ENCODE peak calls at places on chromosomes 2 and 18, in eight cellular contexts. One of them, this sample, is unnamed.
A peak's percentile ranks its signal among the peaks of the same experiment; 100 is the strongest.

GRCh38 chr2:234158812-234159211 is 108.3 kb downstream of the SPP2 start:
- DNase-seq in PC-3: peak; percentile 73
- DNase-seq in colonic mucosa: no peak
- DNase-seq in fibroblast of lung: peak; percentile 77
- DNase-seq in endothelial cell of umbilical vein: no peak
- DNase-seq in IMR-90: peak; percentile 31
- DNase-seq in SK-N-SH: no peak
- DNase-seq in HCT116: no peak
- DNase-seq in this sample: no peak

GRCh38 chr18:13271512-13271911 is 53.0 kb downstream of the LDLRAD4 start:
- DNase-seq in fibroblast of lung: no peak
- DNase-seq in colonic mucosa: no peak
- DNase-seq in SK-N-SH: no peak
- DNase-seq in IMR-90: no peak
- DNase-seq in PC-3: no peak
- DNase-seq in endothelial cell of umbilical vein: no peak
- DNase-seq in HCT116: no peak
- DNase-seq in this sample: peak; percentile 35

GRCh38 chr2:69222984-69223658 is 163.9 kb downstream of the GFPT1 start:
- DNase-seq in IMR-90: peak; percentile 55
- DNase-seq in SK-N-SH: no peak
- DNase-seq in endothelial cell of umbilical vein: peak; percentile 58
- DNase-seq in colonic mucosa: peak; percentile 35
- DNase-seq in PC-3: no peak
- DNase-seq in fibroblast of lung: peak; percentile 43
- DNase-seq in HCT116: no peak
- DNase-seq in this sample: no peak

GRCh38 chr2:136828162-136828561 is 62.8 kb downstream of the THSD7B start:
- DNase-seq in PC-3: no peak
- DNase-seq in colonic mucosa: no peak
- DNase-seq in SK-N-SH: no peak
- DNase-seq in HCT116: no peak
- DNase-seq in fibroblast of lung: no peak
- DNase-seq in IMR-90: no peak
- DNase-seq in endothelial cell of umbilical vein: no peak
- DNase-seq in this sample: no peak

GRCh38 chr2:1227289-1227900 is 185.9 kb upstream of the TPO start:
- DNase-seq in fibroblast of lung: no peak
- DNase-seq in SK-N-SH: no peak
- DNase-seq in colonic mucosa: no peak
- DNase-seq in PC-3: no peak
- DNase-seq in endothelial cell of umbilical vein: no peak
- DNase-seq in HCT116: no peak
- DNase-seq in IMR-90: no peak
- DNase-seq in this sample: no peak

GRCh38 chr2:180456811-180457210 is 449.7 kb upstream of the CWC22 start:
- DNase-seq in IMR-90: no peak
- DNase-seq in endothelial cell of umbilical vein: no peak
- DNase-seq in HCT116: no peak
- DNase-seq in fibroblast of lung: no peak
- DNase-seq in SK-N-SH: no peak
- DNase-seq in colonic mucosa: no peak
- DNase-seq in PC-3: no peak
- DNase-seq in this sample: no peak

GRCh38 chr2:34096552-34097171 is 497.6 kb upstream of the FAM98A start:
- DNase-seq in SK-N-SH: peak; percentile 36
- DNase-seq in HCT116: peak; percentile 32
- DNase-seq in IMR-90: peak; percentile 56
- DNase-seq in colonic mucosa: peak; percentile 59
- DNase-seq in PC-3: peak; percentile 84
- DNase-seq in fibroblast of lung: peak; percentile 51
- DNase-seq in endothelial cell of umbilical vein: peak; percentile 74
- DNase-seq in this sample: peak; percentile 83

GRCh38 chr18:50193796-50194622 is 938 bp downstream of the MYO5B start:
- DNase-seq in colonic mucosa: peak; percentile 55
- DNase-seq in fibroblast of lung: no peak
- DNase-seq in endothelial cell of umbilical vein: no peak
- DNase-seq in SK-N-SH: no peak
- DNase-seq in HCT116: no peak
- DNase-seq in IMR-90: no peak
- DNase-seq in PC-3: peak; percentile 1
- DNase-seq in this sample: peak; percentile 64

GRCh38 chr2:195490304-195490703 is 166.7 kb upstream of the SLC39A10 start:
- DNase-seq in colonic mucosa: no peak
- DNase-seq in PC-3: no peak
- DNase-seq in endothelial cell of umbilical vein: no peak
- DNase-seq in HCT116: no peak
- DNase-seq in IMR-90: no peak
- DNase-seq in fibroblast of lung: no peak
- DNase-seq in SK-N-SH: no peak
- DNase-seq in this sample: no peak

GRCh38 chr2:234494361-234495075 is 2.4 kb downstream of the ARL4C start:
- DNase-seq in fibroblast of lung: peak; percentile 85
- DNase-seq in IMR-90: peak; percentile 66
- DNase-seq in SK-N-SH: no peak
- DNase-seq in colonic mucosa: no peak
- DNase-seq in HCT116: no peak
- DNase-seq in PC-3: peak; percentile 49
- DNase-seq in endothelial cell of umbilical vein: peak; percentile 46
- DNase-seq in this sample: peak; percentile 56

GRCh38 chr2:151886235-151886634 is 58.0 kb upstream of the ARL5A start:
- DNase-seq in HCT116: no peak
- DNase-seq in IMR-90: no peak
- DNase-seq in SK-N-SH: no peak
- DNase-seq in PC-3: peak; percentile 49
- DNase-seq in colonic mucosa: no peak
- DNase-seq in fibroblast of lung: no peak
- DNase-seq in endothelial cell of umbilical vein: peak; percentile 90
- DNase-seq in this sample: no peak

GRCh38 chr18:9951022-9951859 is 37.4 kb downstream of the VAPA start:
- DNase-seq in PC-3: peak; percentile 61
- DNase-seq in IMR-90: peak; percentile 79
- DNase-seq in endothelial cell of umbilical vein: peak; percentile 75
- DNase-seq in colonic mucosa: no peak
- DNase-seq in SK-N-SH: peak; percentile 57
- DNase-seq in HCT116: peak; percentile 55
- DNase-seq in fibroblast of lung: peak; percentile 75
- DNase-seq in this sample: peak; percentile 78

GRCh38 chr2:237452846-237453245 is 34.2 kb upstream of the MLPH start:
- DNase-seq in endothelial cell of umbilical vein: no peak
- DNase-seq in colonic mucosa: no peak
- DNase-seq in SK-N-SH: no peak
- DNase-seq in HCT116: no peak
- DNase-seq in fibroblast of lung: no peak
- DNase-seq in PC-3: no peak
- DNase-seq in IMR-90: peak; percentile 71
- DNase-seq in this sample: peak; percentile 7

GRCh38 chr2:229118336-229118735 is 152.8 kb downstream of the PID1 start:
- DNase-seq in IMR-90: no peak
- DNase-seq in fibroblast of lung: peak; percentile 65
- DNase-seq in colonic mucosa: no peak
- DNase-seq in SK-N-SH: no peak
- DNase-seq in endothelial cell of umbilical vein: no peak
- DNase-seq in HCT116: no peak
- DNase-seq in PC-3: no peak
- DNase-seq in this sample: no peak

GRCh38 chr2:239223029-239223329 is 177.8 kb downstream of the HDAC4 start:
- DNase-seq in endothelial cell of umbilical vein: no peak
- DNase-seq in SK-N-SH: no peak
- DNase-seq in fibroblast of lung: no peak
- DNase-seq in PC-3: no peak
- DNase-seq in HCT116: no peak
- DNase-seq in colonic mucosa: no peak
- DNase-seq in IMR-90: peak; percentile 78
- DNase-seq in this sample: no peak

GRCh38 chr2:239223330-239224248 is 177.2 kb downstream of the HDAC4 start:
- DNase-seq in fibroblast of lung: peak; percentile 85
- DNase-seq in PC-3: no peak
- DNase-seq in IMR-90: peak; percentile 53
- DNase-seq in endothelial cell of umbilical vein: no peak
- DNase-seq in SK-N-SH: no peak
- DNase-seq in HCT116: no peak
- DNase-seq in colonic mucosa: peak; percentile 74
- DNase-seq in this sample: no peak

GRCh38 chr2:239220976-239221375 is 179.8 kb downstream of the HDAC4 start:
- DNase-seq in HCT116: no peak
- DNase-seq in SK-N-SH: no peak
- DNase-seq in colonic mucosa: no peak
- DNase-seq in PC-3: no peak
- DNase-seq in fibroblast of lung: no peak
- DNase-seq in endothelial cell of umbilical vein: no peak
- DNase-seq in IMR-90: no peak
- DNase-seq in this sample: no peak

GRCh38 chr2:239222346-239223028 is 178.3 kb downstream of the HDAC4 start:
- DNase-seq in colonic mucosa: no peak
- DNase-seq in endothelial cell of umbilical vein: no peak
- DNase-seq in HCT116: no peak
- DNase-seq in SK-N-SH: no peak
- DNase-seq in PC-3: no peak
- DNase-seq in fibroblast of lung: no peak
- DNase-seq in IMR-90: peak; percentile 47
- DNase-seq in this sample: no peak

GRCh38 chr2:239220363-239220762 is 180.5 kb downstream of the HDAC4 start:
- DNase-seq in PC-3: no peak
- DNase-seq in SK-N-SH: no peak
- DNase-seq in HCT116: no peak
- DNase-seq in IMR-90: no peak
- DNase-seq in fibroblast of lung: no peak
- DNase-seq in endothelial cell of umbilical vein: no peak
- DNase-seq in colonic mucosa: no peak
- DNase-seq in this sample: no peak
- H3K4me1 ChIP-seq in PC-3: no peaks in the 10 kb centered on the region
- H3K4me1 ChIP-seq in SK-N-SH: peaks cover 12% of the 10 kb centered on the region
- H3K4me1 ChIP-seq in HCT116: peaks cover 29% of the 10 kb centered on the region
- H3K4me1 ChIP-seq in IMR-90: peaks cover 31% of the 10 kb centered on the region
- H3K4me1 ChIP-seq in fibroblast of lung: peaks cover 16% of the 10 kb centered on the region
- H3K4me1 ChIP-seq in endothelial cell of umbilical vein: peaks cover 8% of the 10 kb centered on the region
- H3K4me1 ChIP-seq in colonic mucosa: peaks cover 10% of the 10 kb centered on the region
- H3K4me1 ChIP-seq in this sample: no peaks in the 10 kb centered on the region

DNA sequence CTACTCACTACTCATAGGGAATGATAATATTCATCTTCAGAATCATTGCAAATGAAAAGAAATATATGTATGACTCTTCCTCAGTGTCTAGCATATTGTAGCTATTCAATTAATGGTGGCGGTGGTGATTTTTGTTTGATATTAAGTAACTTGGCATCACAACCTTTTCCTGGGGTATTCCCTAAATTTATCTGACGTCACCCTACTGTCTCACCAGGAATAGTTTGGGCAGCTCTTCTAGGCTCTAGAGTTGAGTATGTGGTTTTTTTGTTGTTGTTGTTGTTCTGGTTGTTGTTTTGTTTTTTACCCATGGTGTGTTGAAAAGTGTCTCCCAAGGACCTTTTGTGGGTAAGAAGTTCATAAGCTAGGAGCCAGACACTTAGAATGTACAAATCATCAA is 1320.3 kb upstream of the LRRTM1 start:
- DNase-seq in SK-N-SH: no peak
- DNase-seq in colonic mucosa: no peak
- DNase-seq in PC-3: no peak
- DNase-seq in IMR-90: no peak
- DNase-seq in endothelial cell of umbilical vein: no peak
- DNase-seq in fibroblast of lung: no peak
- DNase-seq in HCT116: no peak
- DNase-seq in this sample: no peak
- H3K9ac ChIP-seq in SK-N-SH: no peak overlapping the region
- H3K9ac ChIP-seq in colonic mucosa: no peak overlapping the region
- H3K9ac ChIP-seq in PC-3: no peak overlapping the region
- H3K9ac ChIP-seq in IMR-90: no peak overlapping the region
- H3K9ac ChIP-seq in endothelial cell of umbilical vein: no peak overlapping the region
- H3K9ac ChIP-seq in fibroblast of lung: no peak overlapping the region
- H3K9ac ChIP-seq in HCT116: no peak overlapping the region
- H3K9ac ChIP-seq in this sample: no peak overlapping the region

GRCh38 chr18:74497778-74498177 is 1.6 kb downstream of the CNDP2 start:
- DNase-seq in fibroblast of lung: no peak
- DNase-seq in SK-N-SH: no peak
- DNase-seq in IMR-90: no peak
- DNase-seq in colonic mucosa: no peak
- DNase-seq in PC-3: no peak
- DNase-seq in endothelial cell of umbilical vein: no peak
- DNase-seq in HCT116: no peak
- DNase-seq in this sample: no peak

GRCh38 chr18:74495581-74496507 is at the start of gene CNDP2:
- DNase-seq in fibroblast of lung: peak; percentile 97
- DNase-seq in PC-3: peak; percentile 99
- DNase-seq in SK-N-SH: peak; percentile 98
- DNase-seq in colonic mucosa: peak; percentile 100
- DNase-seq in HCT116: peak; percentile 96
- DNase-seq in endothelial cell of umbilical vein: peak; percentile 99
- DNase-seq in IMR-90: peak; percentile 98
- DNase-seq in this sample: peak; percentile 100

GRCh38 chr18:74494514-74494913 is 1.6 kb upstream of the CNDP2 start:
- DNase-seq in fibroblast of lung: no peak
- DNase-seq in IMR-90: no peak
- DNase-seq in colonic mucosa: no peak
- DNase-seq in PC-3: no peak
- DNase-seq in HCT116: no peak
- DNase-seq in endothelial cell of umbilical vein: no peak
- DNase-seq in SK-N-SH: no peak
- DNase-seq in this sample: no peak

GRCh38 chr18:74497308-74497640 is 1.1 kb downstream of the CNDP2 start:
- DNase-seq in SK-N-SH: no peak
- DNase-seq in endothelial cell of umbilical vein: no peak
- DNase-seq in colonic mucosa: no peak
- DNase-seq in IMR-90: no peak
- DNase-seq in PC-3: no peak
- DNase-seq in fibroblast of lung: no peak
- DNase-seq in HCT116: no peak
- DNase-seq in this sample: no peak

GRCh38 chr18:74496508-74497307 is 545 bp downstream of the CNDP2 start:
- DNase-seq in endothelial cell of umbilical vein: no peak
- DNase-seq in fibroblast of lung: peak; percentile 57
- DNase-seq in HCT116: peak; percentile 26
- DNase-seq in SK-N-SH: peak; percentile 79
- DNase-seq in colonic mucosa: peak; percentile 72
- DNase-seq in IMR-90: peak; percentile 42
- DNase-seq in PC-3: peak; percentile 39
- DNase-seq in this sample: peak; percentile 83
- TF ChIP-seq CTCF in endothelial cell of umbilical vein: no peak
- TF ChIP-seq CTCF in fibroblast of lung: no peak
- TF ChIP-seq CTCF in HCT116: no peak
- TF ChIP-seq CTCF in SK-N-SH: no peak
- TF ChIP-seq CTCF in colonic mucosa: no peak
- TF ChIP-seq CTCF in IMR-90: no peak
- TF ChIP-seq CTCF in PC-3: no peak
- TF ChIP-seq CTCF in this sample: peak; percentile 52

DNA sequence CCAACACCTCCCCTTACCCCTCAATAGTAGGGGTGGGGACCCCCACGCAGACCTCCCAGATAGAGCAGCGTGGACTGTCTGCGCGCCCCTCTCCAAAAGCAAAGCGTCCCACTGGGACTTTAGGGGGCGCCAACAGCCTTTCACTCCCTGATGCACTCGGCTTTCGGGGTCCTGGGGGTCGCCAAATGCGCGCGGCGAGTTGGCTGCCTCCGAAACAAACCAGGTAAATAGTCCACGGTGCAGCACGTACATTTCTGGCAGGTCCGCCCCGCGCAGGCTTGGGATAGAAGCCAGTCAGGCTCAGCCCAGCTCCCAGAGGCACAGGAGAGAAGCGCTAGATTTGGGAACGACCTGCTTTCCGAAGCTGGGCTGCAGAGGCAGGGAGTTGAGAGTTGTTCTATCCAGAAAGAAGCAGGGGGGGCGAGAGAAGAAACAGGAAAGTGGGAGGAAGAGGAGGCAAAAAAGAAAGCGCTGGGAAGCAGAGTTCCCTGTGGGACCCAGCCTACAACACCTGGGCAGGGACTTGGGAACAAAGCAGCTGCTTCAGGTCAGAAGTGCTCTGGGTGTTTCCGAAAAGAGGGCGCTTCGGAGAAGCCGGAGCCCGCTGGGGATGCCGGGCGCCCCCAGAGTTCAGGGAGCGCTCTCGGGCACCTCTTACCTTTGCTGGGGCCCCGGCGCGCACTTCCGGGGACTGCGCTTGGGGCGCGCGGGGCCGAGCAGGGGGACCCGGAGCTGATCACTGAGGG is 544 bp downstream of the EVA1A start:
- DNase-seq in PC-3: peak; percentile 61
- DNase-seq in colonic mucosa: no peak
- DNase-seq in HCT116: no peak
- DNase-seq in fibroblast of lung: peak; percentile 47
- DNase-seq in IMR-90: peak; percentile 38
- DNase-seq in SK-N-SH: peak; percentile 44
- DNase-seq in endothelial cell of umbilical vein: peak; percentile 56
- DNase-seq in this sample: peak; percentile 85
- H3K4me1 ChIP-seq in PC-3: peaks cover 25% of the 10 kb centered on the region
- H3K4me1 ChIP-seq in colonic mucosa: no peaks in the 10 kb centered on the region
- H3K4me1 ChIP-seq in HCT116: peaks cover 6% of the 10 kb centered on the region
- H3K4me1 ChIP-seq in fibroblast of lung: peaks cover 12% of the 10 kb centered on the region
- H3K4me1 ChIP-seq in IMR-90: peaks cover 15% of the 10 kb centered on the region
- H3K4me1 ChIP-seq in SK-N-SH: peaks cover 28% of the 10 kb centered on the region
- H3K4me1 ChIP-seq in endothelial cell of umbilical vein: peaks cover 35% of the 10 kb centered on the region
- H3K4me1 ChIP-seq in this sample: no peaks in the 10 kb centered on the region

This sample was measured in endodermal cell.